ENCODE peak calls at places on chromosomes 3 and 15, in four cellular contexts. L is astrocyte of the spinal cord, Q is osteocyte, I is midbrain. N is an unnamed sample.
A peak's percentile ranks its signal among the peaks of the same experiment; 100 is the strongest.

GRCh38 chr3:117726776-117727175 is 1017.2 kb downstream of the TUSC7 start:
- DNase-seq in L (no peak), Q (no peak), I (no peak), N (no peak)

GRCh38 chr3:32176989-32177701 is 61.3 kb upstream of the CMTM8 start:
- DNase-seq in L (peak; percentile 64), Q (no peak), I (no peak), N (no peak)

GRCh38 chr15:45372032-45372995 is 6.0 kb downstream of the GATM start:
- DNase-seq in L (no peak), Q (no peak), I (peak; percentile 88), N (no peak)

GRCh38 chr3:55622116-55622515 is 135.0 kb upstream of the WNT5A start:
- DNase-seq in L (peak; percentile 50), Q (no peak), I (no peak), N (no peak)

GRCh38 chr3:13748500-13748899 is 131.4 kb downstream of the WNT7A start:
- DNase-seq in L (no peak), Q (no peak), I (no peak), N (no peak)

GRCh38 chr3:69319652-69320051 is 66.2 kb downstream of the FRMD4B start:
- DNase-seq in L (no peak), Q (no peak), I (no peak), N (no peak)

GRCh38 chr3:116339441-116340028 is 105.8 kb downstream of the LSAMP start:
- DNase-seq in L (peak; percentile 84), Q (no peak), I (no peak), N (no peak)

GRCh38 chr15:50675524-50676144 is 11.0 kb downstream of the TRPM7 start:
- DNase-seq in L (peak; percentile 67), Q (no peak), I (peak; percentile 19), N (no peak)

GRCh38 chr3:79005084-79005483 is 762.7 kb downstream of the ROBO1 start:
- DNase-seq in L (peak; percentile 52), Q (no peak), I (no peak), N (no peak)

GRCh38 chr15:27530994-27531393 is 560.0 kb downstream of the GABRG3 start:
- DNase-seq in L (no peak), Q (no peak), I (no peak), N (no peak)

GRCh38 chr3:5304789-5305680 is 117.5 kb downstream of the EDEM1 start:
- DNase-seq in L (peak; percentile 57), Q (no peak), I (peak; percentile 41), N (peak; percentile 15)

GRCh38 chr3:129003578-129004112 is 2.5 kb downstream of the EFCC1 start:
- DNase-seq in L (no peak), Q (no peak), I (no peak), N (peak; percentile 62)

GRCh38 chr15:24823473-24823872 is 131.3 kb upstream of the SNRPN start:
- DNase-seq in L (no peak), Q (no peak), I (peak; percentile 62), N (no peak)

GRCh38 chr3:126137490-126138130 is 42.8 kb downstream of the ALDH1L1 start:
- DNase-seq in L (no peak), Q (peak; percentile 62), I (no peak), N (no peak)

GRCh38 chr3:55720614-55721013 is 233.5 kb upstream of the WNT5A start:
- DNase-seq in L (peak; percentile 68), Q (no peak), I (peak; percentile 3), N (no peak)

GRCh38 chr15:64225804-64226203 is 63.0 kb upstream of the PPIB start:
- DNase-seq in L (no peak), Q (no peak), I (no peak), N (no peak)

GRCh38 chr3:25365636-25366035 is 62.4 kb upstream of the RARB start:
- DNase-seq in L (no peak), Q (no peak), I (no peak), N (no peak)

GRCh38 chr15:61084944-61085367 is 144.1 kb downstream of the RORA start:
- DNase-seq in L (peak; percentile 17), Q (no peak), I (no peak), N (no peak)

GRCh38 chr3:30012941-30013543 is 593.4 kb upstream of the TGFBR2 start:
- DNase-seq in L (peak; percentile 72), Q (no peak), I (peak; percentile 62), N (no peak)

N was measured in ovary.